ENCODE peak calls at places on chromosomes 3 and 15, in five cellular contexts. J, F, P, M and G are unnamed samples.

GRCh38 chr3:194104041-194104751 is 31.8 kb upstream of the HES1 start:
- DNase-seq in M (no peak), J (peak), P (no peak), F (no peak), G (no peak)

GRCh38 chr15:28977377-28978010 is 91.7 kb downstream of the APBA2 start:
- DNase-seq in F (no peak), P (no peak), M (peak), J (peak), G (no peak)

GRCh38 chr3:126329927-126330725 is 27.1 kb downstream of the KLF15 start:
- DNase-seq in M (no peak), P (no peak), F (peak), J (no peak), G (no peak)

GRCh38 chr3:72237679-72238320 is 452.9 kb upstream of the PROK2 start:
- DNase-seq in F (no peak), M (no peak), J (no peak), P (no peak), G (no peak)

GRCh38 chr3:36457667-36458066 is 77.4 kb downstream of the STAC start:
- DNase-seq in P (no peak), M (no peak), F (no peak), J (no peak), G (no peak)

GRCh38 chr15:70505971-70506887 is 257.1 kb downstream of the UACA start:
- DNase-seq in J (no peak), P (no peak), F (no peak), M (no peak), G (no peak)

GRCh38 chr3:112017081-112017480 is 17.5 kb upstream of the TMPRSS7 start:
- DNase-seq in M (no peak), J (no peak), P (no peak), F (no peak), G (no peak)

GRCh38 chr3:173547070-173547469 is 149.5 kb downstream of the NLGN1 start:
- DNase-seq in M (no peak), J (no peak), P (no peak), F (no peak), G (no peak)

GRCh38 chr3:41327718-41328117 is 128.4 kb downstream of the CTNNB1 start:
- DNase-seq in F (no peak), J (no peak), M (peak), P (no peak), G (no peak)

GRCh38 chr15:85899927-85900326 is 105.2 kb upstream of the KLHL25 start:
- DNase-seq in P (no peak), M (no peak), J (no peak), F (peak), G (no peak)

GRCh38 chr3:76063019-76063418 is 277.7 kb upstream of the ZNF717 start:
- DNase-seq in M (peak), F (no peak), J (no peak), P (no peak), G (no peak)

DNA sequence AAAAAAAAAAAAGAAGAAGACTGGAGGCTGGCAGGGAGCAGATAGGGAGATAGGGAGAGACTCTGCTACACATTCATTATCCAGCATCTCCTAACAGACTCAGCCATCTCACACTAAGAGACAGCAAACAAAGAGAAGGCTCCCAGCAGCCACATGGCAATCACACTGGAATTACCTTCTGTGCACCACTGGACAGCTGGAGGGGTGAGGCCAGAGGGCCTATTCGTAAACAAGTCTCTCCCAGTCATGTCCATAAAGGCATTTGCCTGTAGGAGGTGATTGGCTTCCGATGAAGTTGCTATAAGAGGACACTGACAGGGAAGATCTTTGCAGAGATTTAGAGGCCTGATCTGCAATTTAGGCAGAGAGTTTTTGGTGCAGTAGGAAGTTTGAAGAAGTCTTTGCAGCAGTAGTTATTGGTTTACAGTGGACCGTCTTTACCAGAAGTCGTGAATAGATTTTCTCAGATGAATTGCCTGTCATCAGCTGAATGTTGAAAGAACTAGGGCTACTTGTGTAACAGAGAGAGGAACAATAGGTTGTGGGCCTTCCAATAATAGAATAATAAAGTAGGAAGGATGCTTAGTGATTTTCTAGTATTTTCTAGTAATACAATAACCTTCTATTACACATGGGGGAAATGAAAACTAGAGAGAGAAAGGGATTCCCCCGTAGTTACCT is 89.7 kb downstream of the TP63 start:
- DNase-seq in P (no peak), M (no peak), J (no peak), F (no peak), G (no peak)
- TF ChIP-seq CTCF in P (no peak), M (no peak), J (no peak), F (no peak), G (no peak)

GRCh38 chr3:63559884-63560283 is 92.6 kb upstream of the SNTN start:
- DNase-seq in M (no peak), F (no peak), P (no peak), J (no peak), G (no peak)

GRCh38 chr3:63562323-63562722 is 90.2 kb upstream of the SNTN start:
- DNase-seq in M (no peak), F (no peak), P (no peak), J (no peak), G (no peak)

GRCh38 chr3:63561879-63562278 is 90.6 kb upstream of the SNTN start:
- DNase-seq in J (no peak), M (no peak), F (no peak), P (no peak), G (no peak)

GRCh38 chr3:63565220-63565619 is 87.3 kb upstream of the SNTN start:
- DNase-seq in M (no peak), P (no peak), J (peak), F (no peak), G (no peak)
- TF ChIP-seq CTCF in M (peak), P (no peak), J (peak), F (no peak), G (no peak)

GRCh38 chr15:44286814-44287555 is 1.5 kb upstream of the GOLM2 start:
- DNase-seq in P (no peak), F (no peak), J (no peak), M (no peak), G (no peak)
- TF ChIP-seq CTCF in P (no peak), F (peak), J (peak), M (no peak), G (peak)

DNA sequence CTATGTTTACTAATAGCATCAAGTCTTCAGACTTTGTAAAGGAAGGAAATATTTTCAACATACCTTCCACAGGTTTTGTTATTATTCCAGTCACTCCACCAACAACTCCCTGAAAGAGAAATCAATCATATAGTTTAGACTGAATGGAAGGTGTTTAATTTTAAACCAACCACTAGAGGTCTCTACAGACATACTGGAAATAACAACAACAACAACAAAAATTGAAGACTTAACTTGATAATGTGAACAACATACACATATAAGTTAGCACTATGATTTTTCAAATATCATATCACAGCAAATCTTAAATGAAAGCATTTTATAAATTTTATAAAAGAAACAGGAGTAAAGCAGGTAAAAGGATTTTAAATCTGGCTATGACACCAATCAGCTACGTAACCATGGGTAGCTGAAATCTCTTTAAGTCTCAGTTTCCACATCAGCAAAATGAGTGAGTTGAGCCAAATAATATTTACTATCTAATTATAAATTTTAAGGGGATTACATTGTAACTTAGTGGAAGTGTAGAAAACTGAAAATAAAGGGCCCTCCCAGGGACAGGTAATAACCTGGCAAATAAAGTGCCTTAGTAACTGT is 188.2 kb downstream of the VPS13C start:
- DNase-seq in F (no peak), P (no peak), M (no peak), J (no peak), G (no peak)
- TF ChIP-seq CTCF in F (peak), P (no peak), M (peak), J (peak), G (peak)

GRCh38 chr15:63982381-63982854 is 63.9 kb downstream of the DAPK2 start:
- DNase-seq in P (no peak), F (no peak), J (no peak), M (no peak), G (peak)

GRCh38 chr15:63981596-63982320 is 64.5 kb downstream of the DAPK2 start:
- DNase-seq in F (no peak), J (no peak), P (no peak), M (no peak), G (no peak)

GRCh38 chr15:63984331-63984730 is 62.0 kb downstream of the DAPK2 start:
- DNase-seq in P (no peak), M (no peak), F (no peak), J (no peak), G (no peak)

GRCh38 chr15:63985221-63986184 is 60.8 kb downstream of the DAPK2 start:
- DNase-seq in M (no peak), F (no peak), P (no peak), J (no peak), G (peak)

GRCh38 chr15:63983071-63983711 is 63.1 kb downstream of the DAPK2 start:
- DNase-seq in F (no peak), J (no peak), M (no peak), P (no peak), G (no peak)
- TF ChIP-seq CTCF in F (no peak), J (peak), M (peak), P (no peak), G (peak)

GRCh38 chr15:39770748-39771689 is 11.6 kb downstream of the FSIP1 start:
- DNase-seq in P (no peak), J (no peak), M (peak), F (no peak), G (peak)
- TF ChIP-seq CTCF in P (no peak), J (no peak), M (peak), F (no peak), G (no peak)

GRCh38 chr3:15525790-15526189 is 4.3 kb upstream of the COLQ start:
- DNase-seq in P (no peak), J (no peak), F (no peak), M (no peak), G (no peak)

GRCh38 chr3:15528881-15529537 is 7.5 kb upstream of the COLQ start:
- DNase-seq in F (no peak), J (no peak), P (no peak), M (no peak), G (no peak)

GRCh38 chr3:15531346-15531745 is 9.8 kb upstream of the COLQ start:
- DNase-seq in J (no peak), P (no peak), F (no peak), M (no peak), G (no peak)

GRCh38 chr3:15523660-15524417 is 2.3 kb upstream of the COLQ start:
- DNase-seq in F (no peak), P (no peak), M (no peak), J (no peak), G (no peak)

DNA sequence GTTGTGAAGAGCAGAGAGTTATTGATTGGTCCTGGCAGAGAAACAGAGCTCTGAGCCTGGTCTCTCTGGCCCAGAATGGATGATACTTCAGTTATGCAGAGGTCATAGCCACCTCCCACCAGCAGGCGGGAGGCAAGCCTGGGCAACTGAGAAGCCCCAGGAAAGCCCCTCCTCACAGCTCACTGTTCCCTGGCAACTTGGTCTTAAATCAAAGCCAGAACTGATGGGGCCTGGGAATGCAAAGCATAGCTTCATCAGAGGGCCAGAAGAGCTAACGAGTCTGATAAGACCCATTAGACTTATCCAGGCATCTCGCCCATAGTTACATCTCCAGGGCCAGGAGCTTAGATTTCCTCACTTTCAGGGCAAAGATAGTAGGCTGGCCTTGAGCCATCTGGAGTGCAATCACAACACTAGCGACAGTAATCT is 5.5 kb upstream of the COLQ start:
- DNase-seq in M (no peak), F (peak), J (peak), P (no peak), G (no peak)
- TF ChIP-seq CTCF in M (peak), F (no peak), J (peak), P (no peak), G (no peak)

GRCh38 chr15:47374222-47374621 is 343.1 kb upstream of the SEMA6D start:
- DNase-seq in P (no peak), M (peak), F (no peak), J (peak), G (no peak)
- TF ChIP-seq CTCF in P (no peak), M (peak), F (no peak), J (peak), G (peak)